ENCODE peak calls at places on chromosomes 7 and 10, in five cellular contexts. One of them, this sample, is unnamed.

GRCh38 chr7:107115762-107116540 is 52.9 kb upstream of the HBP1 start:
- DNase-seq in SK-N-SH: no peak
- DNase-seq in neural progenitor cell: no peak
- DNase-seq in GM23248: peak
- DNase-seq in MM.1S: no peak
- DNase-seq in this sample: no peak

GRCh38 chr10:118488710-118489497 is 106.5 kb downstream of the PRLHR start:
- DNase-seq in neural progenitor cell: no peak
- DNase-seq in SK-N-SH: no peak
- DNase-seq in MM.1S: no peak
- DNase-seq in GM23248: no peak
- DNase-seq in this sample: no peak

GRCh38 chr7:151754688-151755130 is 122.2 kb downstream of the PRKAG2 start:
- DNase-seq in SK-N-SH: no peak
- DNase-seq in MM.1S: no peak
- DNase-seq in GM23248: no peak
- DNase-seq in neural progenitor cell: no peak
- DNase-seq in this sample: no peak

GRCh38 chr7:75669579-75669978 is 69.2 kb downstream of the HIP1 start:
- DNase-seq in SK-N-SH: no peak
- DNase-seq in GM23248: peak
- DNase-seq in neural progenitor cell: no peak
- DNase-seq in MM.1S: no peak
- DNase-seq in this sample: no peak

GRCh38 chr7:15765753-15766152 is 79.3 kb upstream of the MEOX2 start:
- DNase-seq in GM23248: no peak
- DNase-seq in SK-N-SH: no peak
- DNase-seq in neural progenitor cell: no peak
- DNase-seq in MM.1S: no peak
- DNase-seq in this sample: no peak

GRCh38 chr7:35874881-35875280 is 74.0 kb downstream of the SEPTIN7 start:
- DNase-seq in GM23248: peak
- DNase-seq in MM.1S: no peak
- DNase-seq in neural progenitor cell: no peak
- DNase-seq in SK-N-SH: no peak
- DNase-seq in this sample: no peak

GRCh38 chr7:107220356-107220755 is 51.6 kb downstream of the HBP1 start:
- DNase-seq in GM23248: no peak
- DNase-seq in SK-N-SH: no peak
- DNase-seq in neural progenitor cell: no peak
- DNase-seq in MM.1S: no peak
- DNase-seq in this sample: no peak

GRCh38 chr7:86932038-86932512 is 127.4 kb downstream of the ELAPOR2 start:
- DNase-seq in SK-N-SH: no peak
- DNase-seq in MM.1S: no peak
- DNase-seq in GM23248: peak
- DNase-seq in neural progenitor cell: no peak
- DNase-seq in this sample: no peak

GRCh38 chr10:132354356-132355094 is 22.5 kb downstream of the LRRC27 start:
- DNase-seq in MM.1S: no peak
- DNase-seq in neural progenitor cell: no peak
- DNase-seq in SK-N-SH: no peak
- DNase-seq in GM23248: no peak
- DNase-seq in this sample: no peak

GRCh38 chr7:16515785-16516685 is 10.6 kb upstream of the LRRC72 start:
- DNase-seq in neural progenitor cell: no peak
- DNase-seq in SK-N-SH: no peak
- DNase-seq in GM23248: no peak
- DNase-seq in MM.1S: no peak
- DNase-seq in this sample: no peak

GRCh38 chr7:30665043-30665442 is 17.2 kb downstream of the CRHR2 start:
- DNase-seq in neural progenitor cell: no peak
- DNase-seq in SK-N-SH: no peak
- DNase-seq in GM23248: no peak
- DNase-seq in MM.1S: no peak
- DNase-seq in this sample: no peak

GRCh38 chr10:73017955-73018480 is 63.4 kb upstream of the PLA2G12B start:
- DNase-seq in MM.1S: no peak
- DNase-seq in neural progenitor cell: no peak
- DNase-seq in GM23248: no peak
- DNase-seq in SK-N-SH: no peak
- DNase-seq in this sample: no peak

GRCh38 chr10:27506280-27506679 is 2.2 kb downstream of the RAB18 start:
- DNase-seq in SK-N-SH: no peak
- DNase-seq in neural progenitor cell: no peak
- DNase-seq in MM.1S: no peak
- DNase-seq in GM23248: peak
- DNase-seq in this sample: no peak

GRCh38 chr7:21996641-21997040 is 50.9 kb upstream of the CDCA7L start:
- DNase-seq in SK-N-SH: no peak
- DNase-seq in GM23248: peak
- DNase-seq in MM.1S: no peak
- DNase-seq in neural progenitor cell: no peak
- DNase-seq in this sample: no peak

GRCh38 chr10:35336084-35336831 is at the start of gene CCNY:
- DNase-seq in GM23248: peak
- DNase-seq in MM.1S: peak
- DNase-seq in neural progenitor cell: peak
- DNase-seq in SK-N-SH: peak
- DNase-seq in this sample: no peak

GRCh38 chr10:48603421-48604038 is 1.3 kb downstream of the ARHGAP22 start:
- DNase-seq in neural progenitor cell: no peak
- DNase-seq in SK-N-SH: no peak
- DNase-seq in GM23248: peak
- DNase-seq in MM.1S: no peak
- DNase-seq in this sample: no peak

GRCh38 chr7:45601094-45601493 is 26.9 kb downstream of the ADCY1 start:
- DNase-seq in SK-N-SH: no peak
- DNase-seq in GM23248: no peak
- DNase-seq in MM.1S: no peak
- DNase-seq in neural progenitor cell: no peak
- DNase-seq in this sample: no peak

DNA sequence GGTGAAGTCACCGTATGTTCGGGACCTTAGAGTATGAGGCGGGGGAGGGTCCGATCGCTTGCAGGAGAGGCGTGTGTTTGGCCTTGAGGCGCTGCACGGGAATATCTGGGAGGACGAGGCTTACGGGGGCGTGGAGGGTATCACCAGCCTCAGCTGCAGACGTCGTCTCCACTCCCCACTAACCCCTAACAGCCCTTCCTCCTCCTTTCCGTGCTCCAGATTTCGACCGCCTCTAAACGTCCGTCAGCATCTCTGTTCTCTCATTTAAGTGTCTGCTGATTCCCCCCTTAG is 23.5 kb upstream of the ZNF12 start:
- DNase-seq in GM23248: no peak
- DNase-seq in SK-N-SH: no peak
- DNase-seq in MM.1S: no peak
- DNase-seq in neural progenitor cell: no peak
- DNase-seq in this sample: no peak
- TF ChIP-seq EZH2phosphoT487 in GM23248: no peak
- TF ChIP-seq EZH2phosphoT487 in SK-N-SH: no peak
- TF ChIP-seq EZH2phosphoT487 in MM.1S: no peak
- TF ChIP-seq EZH2phosphoT487 in neural progenitor cell: no peak
- TF ChIP-seq EZH2phosphoT487 in this sample: no peak

GRCh38 chr10:124242365-124242764 is 149.0 kb upstream of the CHST15 start:
- DNase-seq in neural progenitor cell: no peak
- DNase-seq in GM23248: no peak
- DNase-seq in MM.1S: no peak
- DNase-seq in SK-N-SH: no peak
- DNase-seq in this sample: no peak
- TF ChIP-seq EZH2phosphoT487 in neural progenitor cell: no peak
- TF ChIP-seq EZH2phosphoT487 in GM23248: no peak
- TF ChIP-seq EZH2phosphoT487 in MM.1S: no peak
- TF ChIP-seq EZH2phosphoT487 in SK-N-SH: no peak
- TF ChIP-seq EZH2phosphoT487 in this sample: no peak

GRCh38 chr10:100825946-100826660 is 80.7 kb downstream of the PAX2 start:
- DNase-seq in MM.1S: no peak
- DNase-seq in GM23248: no peak
- DNase-seq in neural progenitor cell: no peak
- DNase-seq in SK-N-SH: no peak
- DNase-seq in this sample: no peak
- TF ChIP-seq EZH2phosphoT487 in MM.1S: no peak
- TF ChIP-seq EZH2phosphoT487 in GM23248: no peak
- TF ChIP-seq EZH2phosphoT487 in neural progenitor cell: no peak
- TF ChIP-seq EZH2phosphoT487 in SK-N-SH: no peak
- TF ChIP-seq EZH2phosphoT487 in this sample: no peak

GRCh38 chr7:6385909-6386560 is 61.7 kb downstream of the DAGLB start:
- DNase-seq in SK-N-SH: no peak
- DNase-seq in neural progenitor cell: no peak
- DNase-seq in GM23248: no peak
- DNase-seq in MM.1S: no peak
- DNase-seq in this sample: no peak
- TF ChIP-seq EZH2phosphoT487 in SK-N-SH: no peak
- TF ChIP-seq EZH2phosphoT487 in neural progenitor cell: no peak
- TF ChIP-seq EZH2phosphoT487 in GM23248: no peak
- TF ChIP-seq EZH2phosphoT487 in MM.1S: no peak
- TF ChIP-seq EZH2phosphoT487 in this sample: no peak

GRCh38 chr10:62692085-62692484 is 112.4 kb upstream of the ADO start:
- DNase-seq in MM.1S: no peak
- DNase-seq in SK-N-SH: no peak
- DNase-seq in GM23248: no peak
- DNase-seq in neural progenitor cell: no peak
- DNase-seq in this sample: no peak
- TF ChIP-seq EZH2phosphoT487 in MM.1S: no peak
- TF ChIP-seq EZH2phosphoT487 in SK-N-SH: no peak
- TF ChIP-seq EZH2phosphoT487 in GM23248: no peak
- TF ChIP-seq EZH2phosphoT487 in neural progenitor cell: no peak
- TF ChIP-seq EZH2phosphoT487 in this sample: no peak

GRCh38 chr10:58993480-58994221 is 182.8 kb upstream of the PHYHIPL start:
- DNase-seq in GM23248: no peak
- DNase-seq in neural progenitor cell: no peak
- DNase-seq in SK-N-SH: no peak
- DNase-seq in MM.1S: no peak
- DNase-seq in this sample: no peak

GRCh38 chr10:58996063-58996462 is 180.4 kb upstream of the PHYHIPL start:
- DNase-seq in GM23248: no peak
- DNase-seq in MM.1S: no peak
- DNase-seq in SK-N-SH: no peak
- DNase-seq in neural progenitor cell: no peak
- DNase-seq in this sample: no peak

GRCh38 chr10:58995058-58995596 is 181.3 kb upstream of the PHYHIPL start:
- DNase-seq in neural progenitor cell: no peak
- DNase-seq in MM.1S: no peak
- DNase-seq in GM23248: no peak
- DNase-seq in SK-N-SH: no peak
- DNase-seq in this sample: no peak

GRCh38 chr10:58992830-58993460 is 183.5 kb upstream of the PHYHIPL start:
- DNase-seq in SK-N-SH: no peak
- DNase-seq in neural progenitor cell: no peak
- DNase-seq in MM.1S: no peak
- DNase-seq in GM23248: no peak
- DNase-seq in this sample: no peak

DNA sequence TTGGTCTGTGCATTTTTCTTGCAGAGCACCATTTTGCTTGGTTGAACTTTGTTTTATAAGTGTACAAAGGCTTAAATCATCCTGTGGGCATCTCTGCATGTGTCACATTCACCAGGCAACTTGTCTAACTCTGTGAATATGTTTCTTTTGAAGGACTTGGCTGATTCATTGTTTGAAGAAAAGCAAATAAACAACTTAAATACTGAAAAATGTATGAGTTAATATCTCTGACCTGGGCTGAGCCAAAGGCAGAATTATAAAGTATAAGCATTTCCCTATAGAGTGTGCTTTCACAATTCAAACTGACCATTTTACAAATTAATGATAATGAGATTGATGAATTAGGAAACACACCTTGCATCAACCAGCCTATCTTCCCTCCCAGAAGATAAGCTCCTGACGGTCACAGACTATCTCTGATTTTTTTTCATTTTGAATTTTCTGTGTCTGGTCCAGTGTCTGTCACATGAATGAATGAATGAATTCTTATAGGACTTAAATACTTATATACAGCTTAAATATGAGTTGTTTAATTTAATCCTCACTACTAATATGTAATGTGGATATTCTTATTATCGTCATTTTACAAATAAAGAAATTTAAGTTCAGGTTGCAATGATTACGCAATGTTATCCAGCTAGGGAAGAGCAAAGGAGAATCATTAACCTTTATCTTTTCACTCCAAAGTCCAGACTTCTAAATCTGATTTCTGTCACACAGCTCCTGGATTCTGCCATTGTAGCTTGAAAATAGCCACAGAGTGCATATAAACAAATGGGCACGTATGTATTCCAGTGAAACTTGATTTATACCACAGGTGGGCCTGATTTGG is 182.0 kb upstream of the PHYHIPL start:
- DNase-seq in GM23248: no peak
- DNase-seq in MM.1S: no peak
- DNase-seq in neural progenitor cell: no peak
- DNase-seq in SK-N-SH: no peak
- DNase-seq in this sample: no peak
- TF ChIP-seq EZH2phosphoT487 in GM23248: no peak
- TF ChIP-seq EZH2phosphoT487 in MM.1S: no peak
- TF ChIP-seq EZH2phosphoT487 in neural progenitor cell: no peak
- TF ChIP-seq EZH2phosphoT487 in SK-N-SH: no peak
- TF ChIP-seq EZH2phosphoT487 in this sample: no peak

GRCh38 chr10:21975378-21975990 is 28.0 kb downstream of the DNAJC1 start:
- DNase-seq in neural progenitor cell: peak
- DNase-seq in GM23248: no peak
- DNase-seq in SK-N-SH: peak
- DNase-seq in MM.1S: no peak
- DNase-seq in this sample: no peak
- TF ChIP-seq EZH2phosphoT487 in neural progenitor cell: no peak
- TF ChIP-seq EZH2phosphoT487 in GM23248: no peak
- TF ChIP-seq EZH2phosphoT487 in SK-N-SH: no peak
- TF ChIP-seq EZH2phosphoT487 in MM.1S: no peak
- TF ChIP-seq EZH2phosphoT487 in this sample: no peak